ENCODE peak calls at places on chromosomes 11 and 22, in eight cellular contexts. One of them, this sample, is unnamed.
A peak's percentile ranks its signal among the peaks of the same experiment; 100 is the strongest.

GRCh38 chr11:77994434-77995362 is at the start of gene INTS4:
- DNase-seq in HT-29: peak; percentile 100
- DNase-seq in nucleus accumbens: peak; percentile 100
- DNase-seq in neural crest cell: peak; percentile 91
- DNase-seq in stimulated activated CD4-positive, alpha-beta T cell treated with anti-CD3 and anti-CD28 coated beads, Interleukin-12 subunit alpha, Interleukin-12 subunit beta, amount 100 ng/mL, for 4 hours: peak; percentile 95
- DNase-seq in NCI-H345: peak; percentile 100
- DNase-seq in Peyer's patch: peak; percentile 98
- DNase-seq in skeletal muscle cell: peak; percentile 99
- DNase-seq in this sample: peak; percentile 98

GRCh38 chr11:44629732-44630345 is 64.4 kb downstream of the CD82 start:
- DNase-seq in HT-29: no peak
- DNase-seq in nucleus accumbens: no peak
- DNase-seq in neural crest cell: no peak
- DNase-seq in stimulated activated CD4-positive, alpha-beta T cell treated with anti-CD3 and anti-CD28 coated beads, Interleukin-12 subunit alpha, Interleukin-12 subunit beta, amount 100 ng/mL, for 4 hours: no peak
- DNase-seq in NCI-H345: no peak
- DNase-seq in Peyer's patch: no peak
- DNase-seq in skeletal muscle cell: no peak
- DNase-seq in this sample: no peak

GRCh38 chr11:34860034-34860433 is 56.1 kb downstream of the APIP start:
- DNase-seq in HT-29: no peak
- DNase-seq in nucleus accumbens: no peak
- DNase-seq in neural crest cell: no peak
- DNase-seq in stimulated activated CD4-positive, alpha-beta T cell treated with anti-CD3 and anti-CD28 coated beads, Interleukin-12 subunit alpha, Interleukin-12 subunit beta, amount 100 ng/mL, for 4 hours: no peak
- DNase-seq in NCI-H345: no peak
- DNase-seq in Peyer's patch: no peak
- DNase-seq in skeletal muscle cell: no peak
- DNase-seq in this sample: no peak

GRCh38 chr22:49260681-49261580 is 566.7 kb downstream of the BRD1 start:
- DNase-seq in HT-29: no peak
- DNase-seq in nucleus accumbens: no peak
- DNase-seq in neural crest cell: no peak
- DNase-seq in stimulated activated CD4-positive, alpha-beta T cell treated with anti-CD3 and anti-CD28 coated beads, Interleukin-12 subunit alpha, Interleukin-12 subunit beta, amount 100 ng/mL, for 4 hours: no peak
- DNase-seq in NCI-H345: no peak
- DNase-seq in Peyer's patch: no peak
- DNase-seq in skeletal muscle cell: no peak
- DNase-seq in this sample: no peak

GRCh38 chr11:66221726-66222236 is 46.7 kb upstream of the RAB1B start:
- DNase-seq in HT-29: no peak
- DNase-seq in nucleus accumbens: no peak
- DNase-seq in neural crest cell: no peak
- DNase-seq in stimulated activated CD4-positive, alpha-beta T cell treated with anti-CD3 and anti-CD28 coated beads, Interleukin-12 subunit alpha, Interleukin-12 subunit beta, amount 100 ng/mL, for 4 hours: no peak
- DNase-seq in NCI-H345: no peak
- DNase-seq in Peyer's patch: no peak
- DNase-seq in skeletal muscle cell: no peak
- DNase-seq in this sample: no peak

GRCh38 chr11:71459767-71460320 is 6.8 kb downstream of the NADSYN1 start:
- DNase-seq in HT-29: no peak
- DNase-seq in nucleus accumbens: no peak
- DNase-seq in neural crest cell: peak; percentile 46
- DNase-seq in stimulated activated CD4-positive, alpha-beta T cell treated with anti-CD3 and anti-CD28 coated beads, Interleukin-12 subunit alpha, Interleukin-12 subunit beta, amount 100 ng/mL, for 4 hours: no peak
- DNase-seq in NCI-H345: no peak
- DNase-seq in Peyer's patch: no peak
- DNase-seq in skeletal muscle cell: no peak
- DNase-seq in this sample: no peak

GRCh38 chr22:27748355-27749168 is 53.0 kb downstream of the MN1 start:
- DNase-seq in HT-29: no peak
- DNase-seq in nucleus accumbens: no peak
- DNase-seq in neural crest cell: no peak
- DNase-seq in stimulated activated CD4-positive, alpha-beta T cell treated with anti-CD3 and anti-CD28 coated beads, Interleukin-12 subunit alpha, Interleukin-12 subunit beta, amount 100 ng/mL, for 4 hours: no peak
- DNase-seq in NCI-H345: no peak
- DNase-seq in Peyer's patch: no peak
- DNase-seq in skeletal muscle cell: peak; percentile 36
- DNase-seq in this sample: peak; percentile 53

GRCh38 chr22:27814993-27815392 is 13.4 kb upstream of the MN1 start:
- DNase-seq in HT-29: no peak
- DNase-seq in nucleus accumbens: no peak
- DNase-seq in neural crest cell: no peak
- DNase-seq in stimulated activated CD4-positive, alpha-beta T cell treated with anti-CD3 and anti-CD28 coated beads, Interleukin-12 subunit alpha, Interleukin-12 subunit beta, amount 100 ng/mL, for 4 hours: no peak
- DNase-seq in NCI-H345: no peak
- DNase-seq in Peyer's patch: no peak
- DNase-seq in skeletal muscle cell: no peak
- DNase-seq in this sample: no peak

GRCh38 chr22:30646518-30647160 is 11.1 kb downstream of the SLC35E4 start:
- DNase-seq in HT-29: no peak
- DNase-seq in nucleus accumbens: no peak
- DNase-seq in neural crest cell: no peak
- DNase-seq in stimulated activated CD4-positive, alpha-beta T cell treated with anti-CD3 and anti-CD28 coated beads, Interleukin-12 subunit alpha, Interleukin-12 subunit beta, amount 100 ng/mL, for 4 hours: no peak
- DNase-seq in NCI-H345: no peak
- DNase-seq in Peyer's patch: no peak
- DNase-seq in skeletal muscle cell: no peak
- DNase-seq in this sample: no peak

GRCh38 chr11:64598106-64598796 is 7.2 kb downstream of the SLC22A12 start:
- DNase-seq in HT-29: no peak
- DNase-seq in nucleus accumbens: no peak
- DNase-seq in neural crest cell: no peak
- DNase-seq in stimulated activated CD4-positive, alpha-beta T cell treated with anti-CD3 and anti-CD28 coated beads, Interleukin-12 subunit alpha, Interleukin-12 subunit beta, amount 100 ng/mL, for 4 hours: no peak
- DNase-seq in NCI-H345: no peak
- DNase-seq in Peyer's patch: no peak
- DNase-seq in skeletal muscle cell: no peak
- DNase-seq in this sample: no peak

GRCh38 chr22:41863472-41863871 is 30.6 kb downstream of the SREBF2 start:
- DNase-seq in HT-29: no peak
- DNase-seq in nucleus accumbens: no peak
- DNase-seq in neural crest cell: no peak
- DNase-seq in stimulated activated CD4-positive, alpha-beta T cell treated with anti-CD3 and anti-CD28 coated beads, Interleukin-12 subunit alpha, Interleukin-12 subunit beta, amount 100 ng/mL, for 4 hours: no peak
- DNase-seq in NCI-H345: no peak
- DNase-seq in Peyer's patch: no peak
- DNase-seq in skeletal muscle cell: no peak
- DNase-seq in this sample: no peak

GRCh38 chr11:69653406-69653960 is 12.5 kb downstream of the CCND1 start:
- DNase-seq in HT-29: no peak
- DNase-seq in nucleus accumbens: no peak
- DNase-seq in neural crest cell: no peak
- DNase-seq in stimulated activated CD4-positive, alpha-beta T cell treated with anti-CD3 and anti-CD28 coated beads, Interleukin-12 subunit alpha, Interleukin-12 subunit beta, amount 100 ng/mL, for 4 hours: no peak
- DNase-seq in NCI-H345: no peak
- DNase-seq in Peyer's patch: no peak
- DNase-seq in skeletal muscle cell: no peak
- DNase-seq in this sample: no peak

GRCh38 chr11:88779551-88779950 is 286.2 kb downstream of the GRM5 start:
- DNase-seq in HT-29: no peak
- DNase-seq in nucleus accumbens: no peak
- DNase-seq in neural crest cell: no peak
- DNase-seq in stimulated activated CD4-positive, alpha-beta T cell treated with anti-CD3 and anti-CD28 coated beads, Interleukin-12 subunit alpha, Interleukin-12 subunit beta, amount 100 ng/mL, for 4 hours: no peak
- DNase-seq in NCI-H345: no peak
- DNase-seq in Peyer's patch: no peak
- DNase-seq in skeletal muscle cell: peak; percentile 85
- DNase-seq in this sample: peak; percentile 61

GRCh38 chr22:48366591-48366990 is 1461.1 kb downstream of the BRD1 start:
- DNase-seq in HT-29: no peak
- DNase-seq in nucleus accumbens: no peak
- DNase-seq in neural crest cell: no peak
- DNase-seq in stimulated activated CD4-positive, alpha-beta T cell treated with anti-CD3 and anti-CD28 coated beads, Interleukin-12 subunit alpha, Interleukin-12 subunit beta, amount 100 ng/mL, for 4 hours: no peak
- DNase-seq in NCI-H345: no peak
- DNase-seq in Peyer's patch: no peak
- DNase-seq in skeletal muscle cell: no peak
- DNase-seq in this sample: no peak

GRCh38 chr11:41301023-41301422 is 158.4 kb downstream of the LRRC4C start:
- DNase-seq in HT-29: no peak
- DNase-seq in nucleus accumbens: no peak
- DNase-seq in neural crest cell: no peak
- DNase-seq in stimulated activated CD4-positive, alpha-beta T cell treated with anti-CD3 and anti-CD28 coated beads, Interleukin-12 subunit alpha, Interleukin-12 subunit beta, amount 100 ng/mL, for 4 hours: no peak
- DNase-seq in NCI-H345: peak; percentile 9
- DNase-seq in Peyer's patch: no peak
- DNase-seq in skeletal muscle cell: no peak
- DNase-seq in this sample: no peak

GRCh38 chr11:4418403-4418802 is 24.9 kb upstream of the TRIM21 start:
- DNase-seq in HT-29: no peak
- DNase-seq in nucleus accumbens: no peak
- DNase-seq in neural crest cell: no peak
- DNase-seq in stimulated activated CD4-positive, alpha-beta T cell treated with anti-CD3 and anti-CD28 coated beads, Interleukin-12 subunit alpha, Interleukin-12 subunit beta, amount 100 ng/mL, for 4 hours: no peak
- DNase-seq in NCI-H345: no peak
- DNase-seq in Peyer's patch: no peak
- DNase-seq in skeletal muscle cell: no peak
- DNase-seq in this sample: no peak

GRCh38 chr11:64524534-64525042 is 66.4 kb upstream of the SLC22A12 start:
- DNase-seq in HT-29: no peak
- DNase-seq in nucleus accumbens: no peak
- DNase-seq in neural crest cell: no peak
- DNase-seq in stimulated activated CD4-positive, alpha-beta T cell treated with anti-CD3 and anti-CD28 coated beads, Interleukin-12 subunit alpha, Interleukin-12 subunit beta, amount 100 ng/mL, for 4 hours: no peak
- DNase-seq in NCI-H345: no peak
- DNase-seq in Peyer's patch: no peak
- DNase-seq in skeletal muscle cell: no peak
- DNase-seq in this sample: no peak

GRCh38 chr22:49515486-49515885 is 312.2 kb downstream of the BRD1 start:
- DNase-seq in HT-29: no peak
- DNase-seq in nucleus accumbens: no peak
- DNase-seq in neural crest cell: no peak
- DNase-seq in stimulated activated CD4-positive, alpha-beta T cell treated with anti-CD3 and anti-CD28 coated beads, Interleukin-12 subunit alpha, Interleukin-12 subunit beta, amount 100 ng/mL, for 4 hours: no peak
- DNase-seq in NCI-H345: no peak
- DNase-seq in Peyer's patch: no peak
- DNase-seq in skeletal muscle cell: no peak
- DNase-seq in this sample: no peak

GRCh38 chr11:76763573-76764348 is 19.4 kb upstream of the TSKU start:
- DNase-seq in HT-29: no peak
- DNase-seq in nucleus accumbens: peak; percentile 39
- DNase-seq in neural crest cell: no peak
- DNase-seq in stimulated activated CD4-positive, alpha-beta T cell treated with anti-CD3 and anti-CD28 coated beads, Interleukin-12 subunit alpha, Interleukin-12 subunit beta, amount 100 ng/mL, for 4 hours: no peak
- DNase-seq in NCI-H345: no peak
- DNase-seq in Peyer's patch: no peak
- DNase-seq in skeletal muscle cell: peak; percentile 51
- DNase-seq in this sample: peak; percentile 84

GRCh38 chr11:16820324-16821092 is 82.1 kb downstream of the C11orf58 start:
- DNase-seq in HT-29: peak; percentile 93
- DNase-seq in nucleus accumbens: peak; percentile 13
- DNase-seq in neural crest cell: peak; percentile 48
- DNase-seq in stimulated activated CD4-positive, alpha-beta T cell treated with anti-CD3 and anti-CD28 coated beads, Interleukin-12 subunit alpha, Interleukin-12 subunit beta, amount 100 ng/mL, for 4 hours: peak; percentile 73
- DNase-seq in NCI-H345: peak; percentile 74
- DNase-seq in Peyer's patch: peak; percentile 58
- DNase-seq in skeletal muscle cell: no peak
- DNase-seq in this sample: peak; percentile 88

GRCh38 chr11:64268687-64269379 is 15.6 kb downstream of the BAD start:
- DNase-seq in HT-29: peak; percentile 76
- DNase-seq in nucleus accumbens: no peak
- DNase-seq in neural crest cell: peak; percentile 14
- DNase-seq in stimulated activated CD4-positive, alpha-beta T cell treated with anti-CD3 and anti-CD28 coated beads, Interleukin-12 subunit alpha, Interleukin-12 subunit beta, amount 100 ng/mL, for 4 hours: peak; percentile 53
- DNase-seq in NCI-H345: peak; percentile 64
- DNase-seq in Peyer's patch: peak; percentile 58
- DNase-seq in skeletal muscle cell: no peak
- DNase-seq in this sample: no peak

GRCh38 chr11:70251583-70252285 is 18.8 kb upstream of the PPFIA1 start:
- DNase-seq in HT-29: no peak
- DNase-seq in nucleus accumbens: peak; percentile 37
- DNase-seq in neural crest cell: no peak
- DNase-seq in stimulated activated CD4-positive, alpha-beta T cell treated with anti-CD3 and anti-CD28 coated beads, Interleukin-12 subunit alpha, Interleukin-12 subunit beta, amount 100 ng/mL, for 4 hours: no peak
- DNase-seq in NCI-H345: no peak
- DNase-seq in Peyer's patch: no peak
- DNase-seq in skeletal muscle cell: no peak
- DNase-seq in this sample: no peak

GRCh38 chr22:32543020-32543357 is 68.4 kb downstream of the FBXO7 start:
- DNase-seq in HT-29: no peak
- DNase-seq in nucleus accumbens: no peak
- DNase-seq in neural crest cell: no peak
- DNase-seq in stimulated activated CD4-positive, alpha-beta T cell treated with anti-CD3 and anti-CD28 coated beads, Interleukin-12 subunit alpha, Interleukin-12 subunit beta, amount 100 ng/mL, for 4 hours: no peak
- DNase-seq in NCI-H345: no peak
- DNase-seq in Peyer's patch: no peak
- DNase-seq in skeletal muscle cell: no peak
- DNase-seq in this sample: no peak

GRCh38 chr11:2777396-2777795 is 77.6 kb upstream of the KCNQ1OT1 start:
- DNase-seq in HT-29: no peak
- DNase-seq in nucleus accumbens: no peak
- DNase-seq in neural crest cell: peak; percentile 0
- DNase-seq in stimulated activated CD4-positive, alpha-beta T cell treated with anti-CD3 and anti-CD28 coated beads, Interleukin-12 subunit alpha, Interleukin-12 subunit beta, amount 100 ng/mL, for 4 hours: no peak
- DNase-seq in NCI-H345: no peak
- DNase-seq in Peyer's patch: peak; percentile 10
- DNase-seq in skeletal muscle cell: no peak
- DNase-seq in this sample: peak; percentile 65

GRCh38 chr11:83971063-83971462 is 684.9 kb upstream of the CCDC90B start:
- DNase-seq in HT-29: no peak
- DNase-seq in nucleus accumbens: no peak
- DNase-seq in neural crest cell: no peak
- DNase-seq in stimulated activated CD4-positive, alpha-beta T cell treated with anti-CD3 and anti-CD28 coated beads, Interleukin-12 subunit alpha, Interleukin-12 subunit beta, amount 100 ng/mL, for 4 hours: no peak
- DNase-seq in NCI-H345: peak; percentile 54
- DNase-seq in Peyer's patch: no peak
- DNase-seq in skeletal muscle cell: no peak
- DNase-seq in this sample: no peak

GRCh38 chr11:71179877-71180276 is 72.5 kb downstream of the SHANK2 start:
- DNase-seq in HT-29: peak; percentile 8
- DNase-seq in nucleus accumbens: no peak
- DNase-seq in neural crest cell: no peak
- DNase-seq in stimulated activated CD4-positive, alpha-beta T cell treated with anti-CD3 and anti-CD28 coated beads, Interleukin-12 subunit alpha, Interleukin-12 subunit beta, amount 100 ng/mL, for 4 hours: no peak
- DNase-seq in NCI-H345: no peak
- DNase-seq in Peyer's patch: no peak
- DNase-seq in skeletal muscle cell: no peak
- DNase-seq in this sample: no peak

GRCh38 chr11:68974421-68975194 is 6.2 kb downstream of the MRGPRD start:
- DNase-seq in HT-29: peak; percentile 52
- DNase-seq in nucleus accumbens: no peak
- DNase-seq in neural crest cell: no peak
- DNase-seq in stimulated activated CD4-positive, alpha-beta T cell treated with anti-CD3 and anti-CD28 coated beads, Interleukin-12 subunit alpha, Interleukin-12 subunit beta, amount 100 ng/mL, for 4 hours: no peak
- DNase-seq in NCI-H345: no peak
- DNase-seq in Peyer's patch: no peak
- DNase-seq in skeletal muscle cell: no peak
- DNase-seq in this sample: no peak

GRCh38 chr11:45331839-45332485 is 45.8 kb upstream of the SYT13 start:
- DNase-seq in HT-29: no peak
- DNase-seq in nucleus accumbens: no peak
- DNase-seq in neural crest cell: no peak
- DNase-seq in stimulated activated CD4-positive, alpha-beta T cell treated with anti-CD3 and anti-CD28 coated beads, Interleukin-12 subunit alpha, Interleukin-12 subunit beta, amount 100 ng/mL, for 4 hours: no peak
- DNase-seq in NCI-H345: no peak
- DNase-seq in Peyer's patch: no peak
- DNase-seq in skeletal muscle cell: no peak
- DNase-seq in this sample: no peak

GRCh38 chr22:22822106-22822505 is 65.5 kb upstream of the IGLL5 start:
- DNase-seq in HT-29: no peak
- DNase-seq in nucleus accumbens: no peak
- DNase-seq in neural crest cell: no peak
- DNase-seq in stimulated activated CD4-positive, alpha-beta T cell treated with anti-CD3 and anti-CD28 coated beads, Interleukin-12 subunit alpha, Interleukin-12 subunit beta, amount 100 ng/mL, for 4 hours: no peak
- DNase-seq in NCI-H345: no peak
- DNase-seq in Peyer's patch: no peak
- DNase-seq in skeletal muscle cell: no peak
- DNase-seq in this sample: no peak

GRCh38 chr11:32918427-32918826 is 25.8 kb downstream of the QSER1 start:
- DNase-seq in HT-29: no peak
- DNase-seq in nucleus accumbens: no peak
- DNase-seq in neural crest cell: no peak
- DNase-seq in stimulated activated CD4-positive, alpha-beta T cell treated with anti-CD3 and anti-CD28 coated beads, Interleukin-12 subunit alpha, Interleukin-12 subunit beta, amount 100 ng/mL, for 4 hours: no peak
- DNase-seq in NCI-H345: no peak
- DNase-seq in Peyer's patch: no peak
- DNase-seq in skeletal muscle cell: no peak
- DNase-seq in this sample: no peak

GRCh38 chr11:91243630-91244029 is 981.0 kb upstream of the FAT3 start:
- DNase-seq in HT-29: no peak
- DNase-seq in nucleus accumbens: no peak
- DNase-seq in neural crest cell: no peak
- DNase-seq in stimulated activated CD4-positive, alpha-beta T cell treated with anti-CD3 and anti-CD28 coated beads, Interleukin-12 subunit alpha, Interleukin-12 subunit beta, amount 100 ng/mL, for 4 hours: no peak
- DNase-seq in NCI-H345: no peak
- DNase-seq in Peyer's patch: no peak
- DNase-seq in skeletal muscle cell: peak; percentile 67
- DNase-seq in this sample: no peak

GRCh38 chr11:33801821-33802413 is 27.6 kb upstream of the FBXO3 start:
- DNase-seq in HT-29: no peak
- DNase-seq in nucleus accumbens: no peak
- DNase-seq in neural crest cell: no peak
- DNase-seq in stimulated activated CD4-positive, alpha-beta T cell treated with anti-CD3 and anti-CD28 coated beads, Interleukin-12 subunit alpha, Interleukin-12 subunit beta, amount 100 ng/mL, for 4 hours: no peak
- DNase-seq in NCI-H345: peak; percentile 43
- DNase-seq in Peyer's patch: no peak
- DNase-seq in skeletal muscle cell: no peak
- DNase-seq in this sample: no peak

GRCh38 chr11:45599161-45599943 is 66.1 kb downstream of the CHST1 start:
- DNase-seq in HT-29: no peak
- DNase-seq in nucleus accumbens: no peak
- DNase-seq in neural crest cell: no peak
- DNase-seq in stimulated activated CD4-positive, alpha-beta T cell treated with anti-CD3 and anti-CD28 coated beads, Interleukin-12 subunit alpha, Interleukin-12 subunit beta, amount 100 ng/mL, for 4 hours: no peak
- DNase-seq in NCI-H345: no peak
- DNase-seq in Peyer's patch: no peak
- DNase-seq in skeletal muscle cell: no peak
- DNase-seq in this sample: no peak

GRCh38 chr11:85991514-85991913 is 77.4 kb downstream of the PICALM start:
- DNase-seq in HT-29: no peak
- DNase-seq in nucleus accumbens: no peak
- DNase-seq in neural crest cell: no peak
- DNase-seq in stimulated activated CD4-positive, alpha-beta T cell treated with anti-CD3 and anti-CD28 coated beads, Interleukin-12 subunit alpha, Interleukin-12 subunit beta, amount 100 ng/mL, for 4 hours: no peak
- DNase-seq in NCI-H345: no peak
- DNase-seq in Peyer's patch: no peak
- DNase-seq in skeletal muscle cell: no peak
- DNase-seq in this sample: no peak